ENCODE peak calls at places on chromosomes 4 and X, in seven cellular contexts. Q, X, W, H, V, T and R are unnamed samples.

GRCh38 chrX:155577682-155578081 is 35.1 kb downstream of the TMLHE start:
- DNase-seq in Q (no peak), H (no peak), T (no peak), X (peak), V (no peak), W (no peak), R (no peak)

GRCh38 chr4:148510211-148510610 is 68.0 kb upstream of the NR3C2 start:
- DNase-seq in H (no peak), T (no peak), Q (no peak), W (no peak), V (peak), X (no peak), R (no peak)

GRCh38 chrX:119145241-119145653 is 17.6 kb upstream of the KIAA1210 start:
- DNase-seq in T (peak), Q (no peak), H (no peak), X (peak), W (no peak), V (peak), R (no peak)

GRCh38 chrX:41553688-41554087 is 106.5 kb downstream of the NYX start:
- DNase-seq in V (peak), H (no peak), X (no peak), W (no peak), T (no peak), Q (no peak), R (no peak)

GRCh38 chr4:2256781-2257191 is 5.1 kb downstream of the MXD4 start:
- DNase-seq in H (peak), Q (no peak), W (peak), V (no peak), X (peak), T (no peak), R (no peak)

GRCh38 chr4:52883707-52884669 is 21.9 kb downstream of the RASL11B start:
- DNase-seq in Q (no peak), T (no peak), X (no peak), H (no peak), W (no peak), V (peak), R (no peak)

GRCh38 chr4:77854431-77855111 is 8.1 kb upstream of the MRPL1 start:
- DNase-seq in X (peak), H (no peak), T (no peak), W (no peak), Q (no peak), V (peak), R (no peak)

GRCh38 chr4:6492861-6493667 is 20.6 kb upstream of the PPP2R2C start:
- DNase-seq in W (no peak), H (no peak), Q (no peak), T (no peak), V (no peak), X (no peak), R (no peak)

GRCh38 chr4:4494882-4495281 is 47.0 kb downstream of the STX18 start:
- DNase-seq in V (no peak), H (no peak), X (no peak), T (no peak), W (no peak), Q (no peak), R (no peak)

GRCh38 chr4:22476011-22476410 is 39.9 kb downstream of the ADGRA3 start:
- DNase-seq in Q (no peak), H (peak), V (no peak), T (no peak), X (no peak), W (no peak), R (no peak)

GRCh38 chr4:10082047-10082446 is 34.6 kb downstream of the WDR1 start:
- DNase-seq in T (no peak), W (no peak), H (no peak), Q (no peak), V (no peak), X (no peak), R (no peak)

GRCh38 chr4:77163636-77164035 is 6.6 kb downstream of the CCNG2 start:
- DNase-seq in V (no peak), W (no peak), H (no peak), Q (no peak), X (no peak), T (no peak), R (no peak)

GRCh38 chr4:156971623-156972369 is at the start of gene PDGFC:
- DNase-seq in Q (peak), T (peak), V (peak), W (peak), H (peak), X (peak), R (peak)

GRCh38 chrX:13256562-13256961 is 63.3 kb downstream of the ATXN3L start:
- DNase-seq in Q (no peak), V (no peak), T (no peak), X (no peak), H (no peak), W (no peak), R (no peak)

GRCh38 chr4:98627883-98628282 is 30.5 kb downstream of the TSPAN5 start:
- DNase-seq in H (peak), T (no peak), V (peak), Q (peak), X (no peak), W (no peak), R (no peak)

GRCh38 chr4:93867416-93868001 is 39.0 kb downstream of the ATOH1 start:
- DNase-seq in V (peak), Q (no peak), W (no peak), H (no peak), T (no peak), X (no peak), R (no peak)

GRCh38 chr4:113116414-113117345 is 67.2 kb downstream of the ANK2 start:
- DNase-seq in T (no peak), X (no peak), Q (no peak), W (no peak), H (no peak), V (no peak), R (peak)

GRCh38 chr4:15366660-15367059 is 61.2 kb upstream of the C1QTNF7 start:
- DNase-seq in Q (no peak), V (no peak), T (no peak), W (no peak), X (peak), H (no peak), R (no peak)

GRCh38 chr4:136637071-136637777 is 895.1 kb downstream of the PCDH18 start:
- DNase-seq in X (peak), Q (no peak), W (no peak), H (peak), T (peak), V (peak), R (no peak)